ENCODE peak calls at places on chromosomes 1 and 21, in nine cellular contexts. I is colonic mucosa, L is esophagus squamous epithelium, O is stomach, P is fibroblast of the aortic adventitia, M is A549, Y is A673, D is AG09309, V is testis. U is an unnamed sample.

GRCh38 chr1:159228554-159228953 is 23.9 kb downstream of the ACKR1 start:
- DNase-seq in I (no peak), L (no peak), O (no peak), P (no peak), M (no peak), Y (no peak), D (no peak), V (no peak), U (no peak)

GRCh38 chr21:16124397-16125130 is 394.8 kb downstream of the USP25 start:
- DNase-seq in I (no peak), L (no peak), O (no peak), P (peak; percentile 94), M (no peak), Y (peak; percentile 42), D (peak; percentile 90), V (no peak), U (peak; percentile 96)

GRCh38 chr1:37667023-37667769 is 25.1 kb upstream of the CDCA8 start:
- DNase-seq in I (no peak), L (no peak), O (no peak), P (no peak), M (no peak), Y (no peak), D (no peak), V (no peak), U (no peak)

GRCh38 chr1:145906954-145907755 is 2.7 kb downstream of the ITGA10 start:
- DNase-seq in I (no peak), L (no peak), O (no peak), P (peak; percentile 30), M (no peak), Y (no peak), D (no peak), V (no peak), U (no peak)

GRCh38 chr1:183374825-183375224 is 43.4 kb downstream of the NMNAT2 start:
- DNase-seq in I (no peak), L (no peak), O (no peak), P (no peak), M (no peak), Y (no peak), D (no peak), V (no peak), U (no peak)

GRCh38 chr1:116951175-116951935 is 41.6 kb downstream of the PTGFRN start:
- DNase-seq in I (peak; percentile 30), L (no peak), O (no peak), P (peak; percentile 86), M (no peak), Y (no peak), D (peak; percentile 34), V (no peak), U (no peak)

GRCh38 chr1:64877151-64877550 is 89.2 kb downstream of the JAK1 start:
- DNase-seq in I (no peak), L (no peak), O (no peak), P (no peak), M (no peak), Y (no peak), D (no peak), V (no peak), U (no peak)

GRCh38 chr1:197743578-197743977 is 31.7 kb downstream of the DENND1B start:
- DNase-seq in I (no peak), L (no peak), O (no peak), P (no peak), M (no peak), Y (no peak), D (no peak), V (no peak), U (no peak)

GRCh38 chr1:226635456-226635941 is 86.9 kb downstream of the STUM start:
- DNase-seq in I (no peak), L (no peak), O (peak; percentile 59), P (no peak), M (no peak), Y (no peak), D (no peak), V (no peak), U (no peak)

GRCh38 chr1:2529776-2530500 is at the start of gene HES5:
- DNase-seq in I (peak; percentile 66), L (no peak), O (peak; percentile 51), P (no peak), M (no peak), Y (no peak), D (no peak), V (no peak), U (no peak)

GRCh38 chr1:14149431-14149830 is 449.1 kb upstream of the KAZN start:
- DNase-seq in I (no peak), L (no peak), O (no peak), P (no peak), M (peak; percentile 10), Y (peak; percentile 33), D (no peak), V (no peak), U (no peak)

GRCh38 chr1:240189386-240189989 is 97.8 kb downstream of the FMN2 start:
- DNase-seq in I (peak; percentile 55), L (no peak), O (no peak), P (peak; percentile 68), M (peak; percentile 40), Y (peak; percentile 30), D (no peak), V (peak; percentile 59), U (peak; percentile 12)

GRCh38 chr1:191912517-191912916 is 245.7 kb upstream of the RGS18 start:
- DNase-seq in I (no peak), L (no peak), O (no peak), P (no peak), M (no peak), Y (no peak), D (no peak), V (no peak), U (no peak)

GRCh38 chr1:85296980-85297379 is 20.5 kb upstream of the BCL10 start:
- DNase-seq in I (no peak), L (no peak), O (no peak), P (no peak), M (no peak), Y (no peak), D (no peak), V (no peak), U (no peak)

GRCh38 chr1:11880911-11881748 is 22.4 kb upstream of the NPPB start:
- DNase-seq in I (no peak), L (no peak), O (no peak), P (no peak), M (no peak), Y (no peak), D (no peak), V (no peak), U (no peak)

GRCh38 chr1:234355782-234356510 is 17.3 kb upstream of the COA6 start:
- DNase-seq in I (no peak), L (no peak), O (no peak), P (no peak), M (no peak), Y (no peak), D (no peak), V (no peak), U (no peak)
- H3K4me3 ChIP-seq in I (no peak overlapping the region), L (peak overlapping the region; percentile 44), O (no peak overlapping the region), P (no peak overlapping the region), M (peak overlapping the region; percentile 49), Y (no peak overlapping the region), D (no peak overlapping the region), V (peak overlapping the region; percentile 34), U (no peak overlapping the region)

DNA sequence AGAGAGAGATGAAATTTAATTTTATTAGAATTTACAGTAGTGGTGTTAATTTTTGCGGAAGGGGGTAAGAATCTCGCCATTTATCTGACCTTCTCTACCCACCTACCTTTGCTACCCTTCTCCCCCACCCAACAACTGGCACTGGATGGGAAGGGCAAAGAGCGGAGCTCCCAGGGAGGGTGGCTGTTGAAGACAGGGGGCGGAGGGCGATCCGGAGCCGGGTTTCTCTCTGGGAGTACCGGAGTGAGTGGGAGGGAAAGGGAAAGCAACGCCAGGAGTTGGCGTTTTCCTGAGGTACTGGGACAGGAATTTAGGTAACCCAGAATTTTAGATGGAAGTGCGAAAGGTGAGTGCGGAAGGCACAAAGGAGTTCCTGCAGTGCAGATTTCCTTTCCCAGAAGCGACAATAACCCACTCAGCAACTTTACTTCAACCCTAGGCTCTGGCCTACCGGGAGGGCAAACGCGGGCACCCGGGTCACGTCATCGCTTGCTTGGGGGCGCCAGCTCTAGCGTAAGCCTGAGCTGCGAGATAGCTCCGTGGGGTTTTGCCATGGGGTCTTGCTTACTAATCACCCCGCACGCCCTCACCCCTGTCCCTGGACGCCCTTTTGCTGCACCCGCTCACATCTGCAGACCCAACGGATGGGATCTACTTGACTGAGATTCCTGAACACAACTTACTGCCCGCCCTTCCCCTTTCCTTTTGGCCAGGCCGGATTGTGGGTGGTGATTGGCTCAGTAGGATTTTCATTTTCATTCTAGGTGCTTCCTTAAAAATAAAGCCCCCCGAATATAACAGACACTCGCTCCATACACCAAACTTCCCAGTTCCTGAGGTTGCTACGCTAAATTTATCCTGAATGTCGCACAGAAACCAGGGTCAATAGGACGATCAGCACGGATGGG is 413.0 kb upstream of the ESRRG start:
- DNase-seq in I (no peak), L (no peak), O (no peak), P (no peak), M (no peak), Y (no peak), D (no peak), V (no peak), U (no peak)
- H3K4me3 ChIP-seq in I (peak overlapping the region; percentile 22), L (peak overlapping the region; percentile 47), O (peak overlapping the region; percentile 52), P (no peak overlapping the region), M (peak overlapping the region; percentile 40), Y (no peak overlapping the region), D (no peak overlapping the region), V (no peak overlapping the region), U (peak overlapping the region; percentile 78)

DNA sequence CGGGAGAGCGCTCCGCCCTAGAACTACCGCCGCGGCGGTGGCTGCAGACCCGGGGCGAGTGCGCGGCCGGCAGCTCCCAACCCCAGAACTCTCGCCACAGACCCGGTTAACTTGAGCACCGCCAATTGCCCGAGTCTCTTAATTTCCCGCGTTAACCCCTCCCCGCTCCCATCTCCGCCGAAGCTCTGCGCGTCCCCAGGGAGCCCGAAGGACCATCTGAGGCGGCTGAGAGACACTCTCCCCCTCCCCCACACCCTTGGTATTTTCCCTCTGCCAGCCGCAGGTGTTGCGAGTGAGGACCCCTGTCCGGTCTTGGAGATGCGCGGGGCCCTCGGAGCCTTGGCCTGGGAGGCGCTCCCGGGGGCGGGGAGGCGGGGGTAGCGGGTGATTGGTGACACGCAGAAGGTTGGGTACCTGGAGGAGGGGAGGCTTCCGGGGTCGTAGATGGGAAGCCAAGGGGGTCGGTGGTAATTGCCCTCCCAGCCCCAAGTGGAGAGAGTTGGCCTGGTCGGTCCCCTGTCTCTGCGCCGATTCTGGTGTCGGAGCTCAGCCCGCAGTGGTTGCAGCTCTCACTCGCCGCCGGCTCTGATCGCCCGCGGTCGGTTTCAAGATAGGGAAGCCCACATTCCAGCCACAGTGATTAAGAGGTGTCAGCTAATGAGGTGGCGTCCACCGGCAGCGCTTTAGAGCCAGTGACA is 858 bp upstream of the SUSD4 start:
- DNase-seq in I (no peak), L (no peak), O (no peak), P (no peak), M (no peak), Y (peak; percentile 7), D (no peak), V (peak; percentile 30), U (no peak)
- H3K4me3 ChIP-seq in I (peak overlapping the region; percentile 37), L (peak overlapping the region; percentile 63), O (peak overlapping the region; percentile 69), P (no peak overlapping the region), M (peak overlapping the region; percentile 79), Y (peak overlapping the region; percentile 19), D (no peak overlapping the region), V (peak overlapping the region; percentile 40), U (no peak overlapping the region)

GRCh38 chr1:1073743-1074587 is at the start of gene RNF223:
- DNase-seq in I (peak; percentile 89), L (no peak), O (peak; percentile 89), P (no peak), M (no peak), Y (no peak), D (no peak), V (no peak), U (no peak)
- H3K4me3 ChIP-seq in I (peak within 1 kb of the TSS; percentile 28), L (peak within 1 kb of the TSS; percentile 44), O (peak within 1 kb of the TSS; percentile 29), P (no peak within 1 kb of the TSS), M (no peak within 1 kb of the TSS), Y (no peak within 1 kb of the TSS), D (no peak within 1 kb of the TSS), V (no peak within 1 kb of the TSS), U (no peak within 1 kb of the TSS)

GRCh38 chr1:28064064-28064463 is 24.3 kb downstream of the EYA3 start:
- DNase-seq in I (no peak), L (no peak), O (no peak), P (peak; percentile 57), M (no peak), Y (peak; percentile 47), D (no peak), V (no peak), U (no peak)
- H3K4me3 ChIP-seq in I (no peak overlapping the region), L (no peak overlapping the region), O (no peak overlapping the region), P (no peak overlapping the region), M (no peak overlapping the region), Y (no peak overlapping the region), D (no peak overlapping the region), V (no peak overlapping the region), U (no peak overlapping the region)